ENCODE peak calls at places on chromosomes 4 and X, in eight cellular contexts. S is WERI-Rb-1; A is OCI-LY7; I is CD8-positive, alpha-beta T cell; D is spleen; W is esophagus squamous epithelium; J is activated B cell treated with CpG ODN at 0.5 μM for 24 hours; R is A549. C is an unnamed sample.

GRCh38 chr4:139207873-139208403 is 30.9 kb upstream of the ELF2 start:
- DNase-seq in S (no peak), A (no peak), I (no peak), D (no peak), W (no peak), J (no peak), R (no peak), C (no peak)

GRCh38 chr4:32697281-32697814 is 1977.2 kb downstream of the PCDH7 start:
- DNase-seq in S (no peak), A (peak), I (no peak), D (no peak), W (no peak), J (no peak), R (no peak), C (no peak)

GRCh38 chrX:153999359-154000037 is 20.2 kb downstream of the IRAK1 start:
- DNase-seq in S (no peak), A (no peak), I (no peak), D (no peak), W (no peak), J (no peak), R (no peak), C (no peak)

GRCh38 chr4:23855912-23856605 is 33.8 kb downstream of the PPARGC1A start:
- DNase-seq in S (no peak), A (no peak), I (no peak), D (no peak), W (no peak), J (no peak), R (no peak), C (no peak)

GRCh38 chr4:161822174-161822573 is 341.6 kb downstream of the FSTL5 start:
- DNase-seq in S (no peak), A (no peak), I (no peak), D (no peak), W (no peak), J (no peak), R (no peak), C (no peak)

GRCh38 chrX:265502-265901 is 15.7 kb upstream of the PLCXD1 start:
- DNase-seq in S (peak), A (no peak), I (no peak), D (no peak), W (no peak), J (no peak), R (no peak), C (no peak)

GRCh38 chr4:16329132-16329796 is 103.0 kb upstream of the TAPT1 start:
- DNase-seq in S (no peak), A (no peak), I (no peak), D (no peak), W (no peak), J (no peak), R (no peak), C (no peak)

GRCh38 chrX:39814391-39814790 is 283.4 kb downstream of the BCOR start:
- DNase-seq in S (peak), A (peak), I (peak), D (peak), W (no peak), J (no peak), R (no peak), C (no peak)

GRCh38 chr4:37780444-37781133 is 45.9 kb upstream of the PGM2 start:
- DNase-seq in S (no peak), A (peak), I (peak), D (no peak), W (no peak), J (no peak), R (no peak), C (no peak)

GRCh38 chrX:124378643-124379042 is 32.3 kb downstream of the SH2D1A start:
- DNase-seq in S (no peak), A (no peak), I (no peak), D (no peak), W (no peak), J (no peak), R (no peak), C (no peak)

GRCh38 chr4:18294846-18295245 is 273.3 kb upstream of the LCORL start:
- DNase-seq in S (no peak), A (no peak), I (no peak), D (no peak), W (no peak), J (no peak), R (no peak), C (no peak)

GRCh38 chr4:1584498-1584897 is 99.6 kb downstream of the FAM53A start:
- DNase-seq in S (no peak), A (no peak), I (no peak), D (peak), W (no peak), J (no peak), R (no peak), C (no peak)

GRCh38 chr4:74983229-74983628 is 50.3 kb downstream of the PARM1 start:
- DNase-seq in S (no peak), A (no peak), I (no peak), D (no peak), W (no peak), J (no peak), R (no peak), C (no peak)

GRCh38 chrX:108071578-108071977 is 19.8 kb downstream of the PSMD10 start:
- DNase-seq in S (no peak), A (no peak), I (no peak), D (no peak), W (no peak), J (no peak), R (no peak), C (no peak)

GRCh38 chr4:57102050-57102564 is 8.1 kb downstream of the IGFBP7 start:
- DNase-seq in S (no peak), A (no peak), I (no peak), D (no peak), W (no peak), J (no peak), R (no peak), C (no peak)

GRCh38 chr4:1668488-1668840 is 15.6 kb downstream of the FAM53A start:
- DNase-seq in S (no peak), A (no peak), I (no peak), D (no peak), W (no peak), J (no peak), R (no peak), C (no peak)

GRCh38 chrX:123993904-123994635 is 32.6 kb downstream of the STAG2 start:
- DNase-seq in S (no peak), A (no peak), I (no peak), D (no peak), W (no peak), J (no peak), R (no peak), C (no peak)

GRCh38 chr4:86443495-86443894 is 83.6 kb upstream of the MAPK10 start:
- DNase-seq in S (no peak), A (no peak), I (no peak), D (no peak), W (no peak), J (no peak), R (no peak), C (no peak)

GRCh38 chr4:181536196-181536746 is 706.9 kb upstream of the TENM3 start:
- DNase-seq in S (no peak), A (no peak), I (no peak), D (no peak), W (no peak), J (no peak), R (no peak), C (no peak)

GRCh38 chrX:103017542-103017941 is 46.4 kb downstream of the BEX1 start:
- DNase-seq in S (no peak), A (no peak), I (no peak), D (no peak), W (no peak), J (no peak), R (no peak), C (no peak)

GRCh38 chr4:55184600-55185523 is 59.5 kb upstream of the KDR start:
- DNase-seq in S (peak), A (peak), I (no peak), D (no peak), W (no peak), J (no peak), R (no peak), C (no peak)

GRCh38 chrX:70970482-70970999 is 39.6 kb upstream of the SLC7A3 start:
- DNase-seq in S (no peak), A (peak), I (no peak), D (no peak), W (no peak), J (no peak), R (peak), C (no peak)
- TF ChIP-seq CTCF in S (no peak), A (peak), I (peak), D (peak), W (no peak), J (no peak), R (peak), C (peak)

DNA sequence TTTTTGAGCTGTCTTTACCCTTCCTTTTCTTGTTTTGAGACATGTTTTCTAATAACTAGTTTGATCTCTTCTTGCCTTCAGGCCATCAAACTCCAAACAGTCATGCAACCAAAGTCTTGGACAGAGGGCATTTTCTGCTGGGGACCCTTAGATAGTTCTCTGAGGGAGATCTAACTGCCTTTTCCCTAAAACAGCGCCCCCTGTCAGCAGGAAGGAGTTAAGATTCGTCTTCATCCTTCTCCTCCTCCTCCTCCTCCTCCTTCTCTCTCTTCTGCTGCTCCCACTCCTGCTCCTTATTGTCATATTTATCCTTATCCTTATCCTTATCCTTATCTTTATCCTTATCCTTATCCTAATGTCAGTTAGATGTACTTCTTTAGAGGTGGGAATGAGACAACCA is 417.2 kb downstream of the TRAM1L1 start:
- DNase-seq in S (no peak), A (peak), I (no peak), D (no peak), W (no peak), J (no peak), R (no peak), C (no peak)
- TF ChIP-seq CTCF in S (peak), A (peak), I (no peak), D (no peak), W (no peak), J (no peak), R (no peak), C (peak)

DNA sequence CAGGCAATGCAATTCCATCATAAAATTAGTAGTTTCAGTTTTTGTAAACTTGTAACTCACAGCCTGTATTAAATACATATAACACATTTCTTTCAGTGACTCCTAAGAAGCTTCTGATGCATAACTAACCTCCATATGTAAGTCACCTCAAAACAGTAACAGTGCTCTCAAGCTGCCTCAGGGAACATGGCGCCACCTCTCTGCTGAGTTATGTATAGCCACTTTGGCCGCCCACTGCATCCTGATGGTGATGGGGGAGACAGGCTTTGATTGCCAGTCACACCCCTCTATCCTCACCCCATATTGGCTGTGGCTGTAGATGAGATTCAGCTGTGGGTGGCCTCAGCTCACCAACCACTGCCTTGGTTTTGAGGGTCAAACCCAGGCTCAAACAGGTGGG is 54.3 kb downstream of the LRBA start:
- DNase-seq in S (peak), A (peak), I (no peak), D (no peak), W (no peak), J (no peak), R (peak), C (no peak)
- TF ChIP-seq CTCF in S (peak), A (peak), I (peak), D (peak), W (peak), J (no peak), R (peak), C (peak)

GRCh38 chrX:7582191-7582590 is 260.8 kb upstream of the VCX start:
- DNase-seq in S (no peak), A (no peak), I (no peak), D (no peak), W (no peak), J (no peak), R (no peak), C (no peak)
- TF ChIP-seq CTCF in S (no peak), A (no peak), I (no peak), D (no peak), W (no peak), J (no peak), R (no peak), C (no peak)

DNA sequence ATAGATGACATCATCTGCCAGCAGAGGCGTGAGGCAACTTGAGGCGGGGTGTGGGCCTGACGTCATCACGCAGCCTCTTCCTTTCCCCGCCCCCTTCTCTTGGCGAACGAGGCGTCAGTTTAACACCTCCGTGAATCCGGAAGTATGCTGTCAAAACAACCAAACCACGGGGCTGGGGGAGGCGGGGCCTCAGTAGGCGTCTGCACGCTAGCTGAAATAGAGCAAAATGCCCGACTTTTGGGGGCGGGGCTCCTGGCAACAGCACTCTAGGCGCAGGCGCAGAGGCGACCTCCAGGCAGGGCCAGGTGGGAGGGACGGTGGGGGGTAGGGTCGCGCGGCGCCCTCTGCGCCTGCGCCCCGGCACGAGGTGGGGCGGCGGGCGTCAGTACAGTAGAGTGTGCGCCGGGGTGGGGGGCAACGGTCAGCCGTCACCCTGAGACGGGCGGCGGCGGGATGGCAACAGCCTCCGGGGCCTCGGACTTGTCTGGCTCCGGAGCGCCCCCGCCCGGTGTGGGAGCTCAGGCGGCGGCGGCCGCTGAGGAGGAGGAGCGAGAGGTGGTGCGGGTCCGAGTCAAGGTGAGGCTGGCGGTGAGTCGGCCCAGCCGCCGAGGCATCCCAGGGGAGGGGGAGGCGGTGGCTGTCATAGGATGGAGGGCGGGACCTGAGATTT is at the start of gene TBC1D25:
- DNase-seq in S (peak), A (peak), I (peak), D (peak), W (peak), J (peak), R (peak), C (peak)
- TF ChIP-seq CTCF in S (peak), A (peak), I (no peak), D (peak), W (peak), J (no peak), R (peak), C (peak)

GRCh38 chr4:106365613-106366012 is 3.0 kb downstream of the GIMD1 start:
- DNase-seq in S (no peak), A (no peak), I (no peak), D (no peak), W (no peak), J (no peak), R (peak), C (no peak)
- TF ChIP-seq CTCF in S (no peak), A (no peak), I (no peak), D (no peak), W (no peak), J (no peak), R (no peak), C (no peak)

GRCh38 chr4:152534541-152535231 is 1.2 kb downstream of the FBXW7 start:
- DNase-seq in S (peak), A (peak), I (peak), D (peak), W (no peak), J (peak), R (no peak), C (peak)

GRCh38 chr4:152535236-152535902 is 523 bp downstream of the FBXW7 start:
- DNase-seq in S (no peak), A (peak), I (peak), D (no peak), W (no peak), J (peak), R (no peak), C (peak)

GRCh38 chr4:152537881-152538280 is 2.0 kb upstream of the FBXW7 start:
- DNase-seq in S (no peak), A (no peak), I (no peak), D (no peak), W (no peak), J (no peak), R (no peak), C (no peak)

GRCh38 chr4:152535903-152536544 is at the start of gene FBXW7:
- DNase-seq in S (peak), A (peak), I (peak), D (peak), W (peak), J (peak), R (peak), C (peak)

GRCh38 chr4:152536545-152537182 is 772 bp upstream of the FBXW7 start:
- DNase-seq in S (no peak), A (peak), I (peak), D (peak), W (no peak), J (no peak), R (peak), C (no peak)
- TF ChIP-seq CTCF in S (no peak), A (peak), I (no peak), D (no peak), W (no peak), J (no peak), R (no peak), C (no peak)

GRCh38 chr4:170657761-170658160 is 568.0 kb upstream of the AADAT start:
- DNase-seq in S (no peak), A (no peak), I (no peak), D (no peak), W (no peak), J (no peak), R (no peak), C (no peak)
- TF ChIP-seq CTCF in S (no peak), A (no peak), I (no peak), D (no peak), W (no peak), J (no peak), R (no peak), C (no peak)

C was measured in progenitor cell of endocrine pancreas.